ENCODE peak calls at places on chromosome 13, in ten cellular contexts. One of them, this sample, is unnamed.

GRCh38 chr13:60755380-60756163 is 358.6 kb downstream of the TDRD3 start:
- DNase-seq in cardiac muscle cell: no peak
- DNase-seq in foreskin fibroblast: no peak
- DNase-seq in fibroblast of villous mesenchyme: no peak
- DNase-seq in choroid plexus epithelial cell: no peak
- DNase-seq in sigmoid colon: no peak
- DNase-seq in caudate nucleus: peak; percentile 7
- DNase-seq in COR-L47: no peak
- DNase-seq in activated T-helper 1 cell treated with anti-CD3 and anti-CD28 coated beads, Interleukin-12 subunit alpha, Interleukin-12 subunit beta, Interleukin-2, Interleukin-4 antibody, amounts not matched to agents 30 ng/mL and 10 ng/mL and 1 ng/mL, durations not matched to agents 14 hours and 24 hours and 36 hours: no peak
- DNase-seq in AG09319: no peak
- DNase-seq in this sample: no peak

GRCh38 chr13:113663934-113664333 is 3.1 kb upstream of the GRK1 start:
- DNase-seq in cardiac muscle cell: no peak
- DNase-seq in foreskin fibroblast: no peak
- DNase-seq in fibroblast of villous mesenchyme: no peak
- DNase-seq in choroid plexus epithelial cell: no peak
- DNase-seq in sigmoid colon: peak; percentile 28
- DNase-seq in caudate nucleus: no peak
- DNase-seq in COR-L47: no peak
- DNase-seq in activated T-helper 1 cell treated with anti-CD3 and anti-CD28 coated beads, Interleukin-12 subunit alpha, Interleukin-12 subunit beta, Interleukin-2, Interleukin-4 antibody, amounts not matched to agents 30 ng/mL and 10 ng/mL and 1 ng/mL, durations not matched to agents 14 hours and 24 hours and 36 hours: no peak
- DNase-seq in AG09319: no peak
- DNase-seq in this sample: no peak

GRCh38 chr13:110922506-110922905 is 7.6 kb upstream of the ANKRD10 start:
- DNase-seq in cardiac muscle cell: no peak
- DNase-seq in foreskin fibroblast: no peak
- DNase-seq in fibroblast of villous mesenchyme: no peak
- DNase-seq in choroid plexus epithelial cell: no peak
- DNase-seq in sigmoid colon: no peak
- DNase-seq in caudate nucleus: no peak
- DNase-seq in COR-L47: no peak
- DNase-seq in activated T-helper 1 cell treated with anti-CD3 and anti-CD28 coated beads, Interleukin-12 subunit alpha, Interleukin-12 subunit beta, Interleukin-2, Interleukin-4 antibody, amounts not matched to agents 30 ng/mL and 10 ng/mL and 1 ng/mL, durations not matched to agents 14 hours and 24 hours and 36 hours: no peak
- DNase-seq in AG09319: no peak
- DNase-seq in this sample: no peak

GRCh38 chr13:94154362-94154761 is 325.1 kb downstream of the DCT start:
- DNase-seq in cardiac muscle cell: peak; percentile 74
- DNase-seq in foreskin fibroblast: peak; percentile 48
- DNase-seq in fibroblast of villous mesenchyme: peak; percentile 64
- DNase-seq in choroid plexus epithelial cell: peak; percentile 69
- DNase-seq in sigmoid colon: no peak
- DNase-seq in caudate nucleus: no peak
- DNase-seq in COR-L47: no peak
- DNase-seq in activated T-helper 1 cell treated with anti-CD3 and anti-CD28 coated beads, Interleukin-12 subunit alpha, Interleukin-12 subunit beta, Interleukin-2, Interleukin-4 antibody, amounts not matched to agents 30 ng/mL and 10 ng/mL and 1 ng/mL, durations not matched to agents 14 hours and 24 hours and 36 hours: no peak
- DNase-seq in AG09319: peak; percentile 44
- DNase-seq in this sample: no peak

GRCh38 chr13:45206340-45206739 is 5.5 kb upstream of the KCTD4 start:
- DNase-seq in cardiac muscle cell: peak; percentile 85
- DNase-seq in foreskin fibroblast: peak; percentile 79
- DNase-seq in fibroblast of villous mesenchyme: peak; percentile 78
- DNase-seq in choroid plexus epithelial cell: peak; percentile 95
- DNase-seq in sigmoid colon: no peak
- DNase-seq in caudate nucleus: no peak
- DNase-seq in COR-L47: no peak
- DNase-seq in activated T-helper 1 cell treated with anti-CD3 and anti-CD28 coated beads, Interleukin-12 subunit alpha, Interleukin-12 subunit beta, Interleukin-2, Interleukin-4 antibody, amounts not matched to agents 30 ng/mL and 10 ng/mL and 1 ng/mL, durations not matched to agents 14 hours and 24 hours and 36 hours: no peak
- DNase-seq in AG09319: peak; percentile 52
- DNase-seq in this sample: peak; percentile 57

GRCh38 chr13:44218501-44219240 is 155.0 kb upstream of the SERP2 start:
- DNase-seq in cardiac muscle cell: peak; percentile 66
- DNase-seq in foreskin fibroblast: no peak
- DNase-seq in fibroblast of villous mesenchyme: no peak
- DNase-seq in choroid plexus epithelial cell: peak; percentile 57
- DNase-seq in sigmoid colon: peak; percentile 85
- DNase-seq in caudate nucleus: no peak
- DNase-seq in COR-L47: no peak
- DNase-seq in activated T-helper 1 cell treated with anti-CD3 and anti-CD28 coated beads, Interleukin-12 subunit alpha, Interleukin-12 subunit beta, Interleukin-2, Interleukin-4 antibody, amounts not matched to agents 30 ng/mL and 10 ng/mL and 1 ng/mL, durations not matched to agents 14 hours and 24 hours and 36 hours: no peak
- DNase-seq in AG09319: no peak
- DNase-seq in this sample: no peak

GRCh38 chr13:33722216-33722900 is 95.6 kb upstream of the RFC3 start:
- DNase-seq in cardiac muscle cell: peak; percentile 20
- DNase-seq in foreskin fibroblast: no peak
- DNase-seq in fibroblast of villous mesenchyme: peak; percentile 42
- DNase-seq in choroid plexus epithelial cell: peak; percentile 38
- DNase-seq in sigmoid colon: no peak
- DNase-seq in caudate nucleus: no peak
- DNase-seq in COR-L47: no peak
- DNase-seq in activated T-helper 1 cell treated with anti-CD3 and anti-CD28 coated beads, Interleukin-12 subunit alpha, Interleukin-12 subunit beta, Interleukin-2, Interleukin-4 antibody, amounts not matched to agents 30 ng/mL and 10 ng/mL and 1 ng/mL, durations not matched to agents 14 hours and 24 hours and 36 hours: no peak
- DNase-seq in AG09319: no peak
- DNase-seq in this sample: peak; percentile 9

GRCh38 chr13:80251403-80251802 is 89.5 kb downstream of the SPRY2 start:
- DNase-seq in cardiac muscle cell: peak; percentile 60
- DNase-seq in foreskin fibroblast: peak; percentile 60
- DNase-seq in fibroblast of villous mesenchyme: peak; percentile 56
- DNase-seq in choroid plexus epithelial cell: peak; percentile 88
- DNase-seq in sigmoid colon: no peak
- DNase-seq in caudate nucleus: no peak
- DNase-seq in COR-L47: peak; percentile 61
- DNase-seq in activated T-helper 1 cell treated with anti-CD3 and anti-CD28 coated beads, Interleukin-12 subunit alpha, Interleukin-12 subunit beta, Interleukin-2, Interleukin-4 antibody, amounts not matched to agents 30 ng/mL and 10 ng/mL and 1 ng/mL, durations not matched to agents 14 hours and 24 hours and 36 hours: no peak
- DNase-seq in AG09319: no peak
- DNase-seq in this sample: no peak

GRCh38 chr13:114099191-114099590 is 33.2 kb downstream of the RASA3 start:
- DNase-seq in cardiac muscle cell: peak; percentile 87
- DNase-seq in foreskin fibroblast: peak; percentile 95
- DNase-seq in fibroblast of villous mesenchyme: peak; percentile 96
- DNase-seq in choroid plexus epithelial cell: peak; percentile 92
- DNase-seq in sigmoid colon: peak; percentile 91
- DNase-seq in caudate nucleus: no peak
- DNase-seq in COR-L47: no peak
- DNase-seq in activated T-helper 1 cell treated with anti-CD3 and anti-CD28 coated beads, Interleukin-12 subunit alpha, Interleukin-12 subunit beta, Interleukin-2, Interleukin-4 antibody, amounts not matched to agents 30 ng/mL and 10 ng/mL and 1 ng/mL, durations not matched to agents 14 hours and 24 hours and 36 hours: no peak
- DNase-seq in AG09319: peak; percentile 65
- DNase-seq in this sample: peak; percentile 99

GRCh38 chr13:50843256-50844043 is at the start of gene DLEU7:
- DNase-seq in cardiac muscle cell: no peak
- DNase-seq in foreskin fibroblast: no peak
- DNase-seq in fibroblast of villous mesenchyme: no peak
- DNase-seq in choroid plexus epithelial cell: no peak
- DNase-seq in sigmoid colon: no peak
- DNase-seq in caudate nucleus: no peak
- DNase-seq in COR-L47: no peak
- DNase-seq in activated T-helper 1 cell treated with anti-CD3 and anti-CD28 coated beads, Interleukin-12 subunit alpha, Interleukin-12 subunit beta, Interleukin-2, Interleukin-4 antibody, amounts not matched to agents 30 ng/mL and 10 ng/mL and 1 ng/mL, durations not matched to agents 14 hours and 24 hours and 36 hours: no peak
- DNase-seq in AG09319: no peak
- DNase-seq in this sample: no peak

GRCh38 chr13:52848455-52849190 is at the start of gene PCDH8:
- DNase-seq in cardiac muscle cell: peak; percentile 2
- DNase-seq in foreskin fibroblast: no peak
- DNase-seq in fibroblast of villous mesenchyme: no peak
- DNase-seq in choroid plexus epithelial cell: no peak
- DNase-seq in sigmoid colon: no peak
- DNase-seq in caudate nucleus: peak; percentile 42
- DNase-seq in COR-L47: peak; percentile 91
- DNase-seq in activated T-helper 1 cell treated with anti-CD3 and anti-CD28 coated beads, Interleukin-12 subunit alpha, Interleukin-12 subunit beta, Interleukin-2, Interleukin-4 antibody, amounts not matched to agents 30 ng/mL and 10 ng/mL and 1 ng/mL, durations not matched to agents 14 hours and 24 hours and 36 hours: no peak
- DNase-seq in AG09319: no peak
- DNase-seq in this sample: no peak

GRCh38 chr13:90868321-90868920 is 479.1 kb upstream of the MIR17HG start:
- DNase-seq in cardiac muscle cell: peak; percentile 42
- DNase-seq in foreskin fibroblast: no peak
- DNase-seq in fibroblast of villous mesenchyme: peak; percentile 28
- DNase-seq in choroid plexus epithelial cell: peak; percentile 62
- DNase-seq in sigmoid colon: no peak
- DNase-seq in caudate nucleus: no peak
- DNase-seq in COR-L47: peak; percentile 7
- DNase-seq in activated T-helper 1 cell treated with anti-CD3 and anti-CD28 coated beads, Interleukin-12 subunit alpha, Interleukin-12 subunit beta, Interleukin-2, Interleukin-4 antibody, amounts not matched to agents 30 ng/mL and 10 ng/mL and 1 ng/mL, durations not matched to agents 14 hours and 24 hours and 36 hours: no peak
- DNase-seq in AG09319: no peak
- DNase-seq in this sample: peak; percentile 0

GRCh38 chr13:47858678-47859050 is 142.4 kb downstream of the SUCLA2 start:
- DNase-seq in cardiac muscle cell: peak; percentile 80
- DNase-seq in foreskin fibroblast: peak; percentile 50
- DNase-seq in fibroblast of villous mesenchyme: peak; percentile 94
- DNase-seq in choroid plexus epithelial cell: peak; percentile 95
- DNase-seq in sigmoid colon: no peak
- DNase-seq in caudate nucleus: no peak
- DNase-seq in COR-L47: no peak
- DNase-seq in activated T-helper 1 cell treated with anti-CD3 and anti-CD28 coated beads, Interleukin-12 subunit alpha, Interleukin-12 subunit beta, Interleukin-2, Interleukin-4 antibody, amounts not matched to agents 30 ng/mL and 10 ng/mL and 1 ng/mL, durations not matched to agents 14 hours and 24 hours and 36 hours: no peak
- DNase-seq in AG09319: no peak
- DNase-seq in this sample: no peak

GRCh38 chr13:67299731-67300130 is 69.6 kb upstream of the PCDH9 start:
- DNase-seq in cardiac muscle cell: peak; percentile 19
- DNase-seq in foreskin fibroblast: peak; percentile 37
- DNase-seq in fibroblast of villous mesenchyme: no peak
- DNase-seq in choroid plexus epithelial cell: peak; percentile 30
- DNase-seq in sigmoid colon: no peak
- DNase-seq in caudate nucleus: no peak
- DNase-seq in COR-L47: no peak
- DNase-seq in activated T-helper 1 cell treated with anti-CD3 and anti-CD28 coated beads, Interleukin-12 subunit alpha, Interleukin-12 subunit beta, Interleukin-2, Interleukin-4 antibody, amounts not matched to agents 30 ng/mL and 10 ng/mL and 1 ng/mL, durations not matched to agents 14 hours and 24 hours and 36 hours: no peak
- DNase-seq in AG09319: no peak
- DNase-seq in this sample: no peak

GRCh38 chr13:77291779-77292178 is 35.1 kb downstream of the MYCBP2 start:
- DNase-seq in cardiac muscle cell: no peak
- DNase-seq in foreskin fibroblast: no peak
- DNase-seq in fibroblast of villous mesenchyme: no peak
- DNase-seq in choroid plexus epithelial cell: no peak
- DNase-seq in sigmoid colon: no peak
- DNase-seq in caudate nucleus: no peak
- DNase-seq in COR-L47: no peak
- DNase-seq in activated T-helper 1 cell treated with anti-CD3 and anti-CD28 coated beads, Interleukin-12 subunit alpha, Interleukin-12 subunit beta, Interleukin-2, Interleukin-4 antibody, amounts not matched to agents 30 ng/mL and 10 ng/mL and 1 ng/mL, durations not matched to agents 14 hours and 24 hours and 36 hours: no peak
- DNase-seq in AG09319: no peak
- DNase-seq in this sample: no peak

GRCh38 chr13:46160474-46161066 is 21.4 kb downstream of the LCP1 start:
- DNase-seq in cardiac muscle cell: peak; percentile 75
- DNase-seq in foreskin fibroblast: peak; percentile 30
- DNase-seq in fibroblast of villous mesenchyme: peak; percentile 62
- DNase-seq in choroid plexus epithelial cell: peak; percentile 79
- DNase-seq in sigmoid colon: no peak
- DNase-seq in caudate nucleus: no peak
- DNase-seq in COR-L47: peak; percentile 40
- DNase-seq in activated T-helper 1 cell treated with anti-CD3 and anti-CD28 coated beads, Interleukin-12 subunit alpha, Interleukin-12 subunit beta, Interleukin-2, Interleukin-4 antibody, amounts not matched to agents 30 ng/mL and 10 ng/mL and 1 ng/mL, durations not matched to agents 14 hours and 24 hours and 36 hours: peak; percentile 45
- DNase-seq in AG09319: peak; percentile 18
- DNase-seq in this sample: peak; percentile 53

GRCh38 chr13:35978607-35979316 is 152.4 kb downstream of the DCLK1 start:
- DNase-seq in cardiac muscle cell: peak; percentile 86
- DNase-seq in foreskin fibroblast: peak; percentile 41
- DNase-seq in fibroblast of villous mesenchyme: peak; percentile 73
- DNase-seq in choroid plexus epithelial cell: peak; percentile 89
- DNase-seq in sigmoid colon: no peak
- DNase-seq in caudate nucleus: no peak
- DNase-seq in COR-L47: peak; percentile 50
- DNase-seq in activated T-helper 1 cell treated with anti-CD3 and anti-CD28 coated beads, Interleukin-12 subunit alpha, Interleukin-12 subunit beta, Interleukin-2, Interleukin-4 antibody, amounts not matched to agents 30 ng/mL and 10 ng/mL and 1 ng/mL, durations not matched to agents 14 hours and 24 hours and 36 hours: no peak
- DNase-seq in AG09319: no peak
- DNase-seq in this sample: peak; percentile 23

GRCh38 chr13:99356216-99357089 is 49.3 kb upstream of the GPR183 start:
- DNase-seq in cardiac muscle cell: peak; percentile 87
- DNase-seq in foreskin fibroblast: no peak
- DNase-seq in fibroblast of villous mesenchyme: peak; percentile 91
- DNase-seq in choroid plexus epithelial cell: peak; percentile 97
- DNase-seq in sigmoid colon: no peak
- DNase-seq in caudate nucleus: no peak
- DNase-seq in COR-L47: no peak
- DNase-seq in activated T-helper 1 cell treated with anti-CD3 and anti-CD28 coated beads, Interleukin-12 subunit alpha, Interleukin-12 subunit beta, Interleukin-2, Interleukin-4 antibody, amounts not matched to agents 30 ng/mL and 10 ng/mL and 1 ng/mL, durations not matched to agents 14 hours and 24 hours and 36 hours: peak; percentile 74
- DNase-seq in AG09319: peak; percentile 54
- DNase-seq in this sample: peak; percentile 76

GRCh38 chr13:49869514-49869913 is 66.6 kb downstream of the SPRYD7 start:
- DNase-seq in cardiac muscle cell: peak; percentile 52
- DNase-seq in foreskin fibroblast: peak; percentile 16
- DNase-seq in fibroblast of villous mesenchyme: peak; percentile 47
- DNase-seq in choroid plexus epithelial cell: peak; percentile 72
- DNase-seq in sigmoid colon: no peak
- DNase-seq in caudate nucleus: no peak
- DNase-seq in COR-L47: peak; percentile 19
- DNase-seq in activated T-helper 1 cell treated with anti-CD3 and anti-CD28 coated beads, Interleukin-12 subunit alpha, Interleukin-12 subunit beta, Interleukin-2, Interleukin-4 antibody, amounts not matched to agents 30 ng/mL and 10 ng/mL and 1 ng/mL, durations not matched to agents 14 hours and 24 hours and 36 hours: no peak
- DNase-seq in AG09319: no peak
- DNase-seq in this sample: peak; percentile 27

GRCh38 chr13:80126382-80127068 is 214.4 kb downstream of the SPRY2 start:
- DNase-seq in cardiac muscle cell: no peak
- DNase-seq in foreskin fibroblast: no peak
- DNase-seq in fibroblast of villous mesenchyme: no peak
- DNase-seq in choroid plexus epithelial cell: no peak
- DNase-seq in sigmoid colon: no peak
- DNase-seq in caudate nucleus: no peak
- DNase-seq in COR-L47: no peak
- DNase-seq in activated T-helper 1 cell treated with anti-CD3 and anti-CD28 coated beads, Interleukin-12 subunit alpha, Interleukin-12 subunit beta, Interleukin-2, Interleukin-4 antibody, amounts not matched to agents 30 ng/mL and 10 ng/mL and 1 ng/mL, durations not matched to agents 14 hours and 24 hours and 36 hours: no peak
- DNase-seq in AG09319: no peak
- DNase-seq in this sample: no peak

GRCh38 chr13:101098873-101099272 is 317.4 kb downstream of the NALCN start:
- DNase-seq in cardiac muscle cell: no peak
- DNase-seq in foreskin fibroblast: no peak
- DNase-seq in fibroblast of villous mesenchyme: no peak
- DNase-seq in choroid plexus epithelial cell: no peak
- DNase-seq in sigmoid colon: no peak
- DNase-seq in caudate nucleus: no peak
- DNase-seq in COR-L47: no peak
- DNase-seq in activated T-helper 1 cell treated with anti-CD3 and anti-CD28 coated beads, Interleukin-12 subunit alpha, Interleukin-12 subunit beta, Interleukin-2, Interleukin-4 antibody, amounts not matched to agents 30 ng/mL and 10 ng/mL and 1 ng/mL, durations not matched to agents 14 hours and 24 hours and 36 hours: no peak
- DNase-seq in AG09319: no peak
- DNase-seq in this sample: no peak

GRCh38 chr13:39957868-39958676 is 302.6 kb downstream of the COG6 start:
- DNase-seq in cardiac muscle cell: no peak
- DNase-seq in foreskin fibroblast: no peak
- DNase-seq in fibroblast of villous mesenchyme: no peak
- DNase-seq in choroid plexus epithelial cell: no peak
- DNase-seq in sigmoid colon: no peak
- DNase-seq in caudate nucleus: no peak
- DNase-seq in COR-L47: no peak
- DNase-seq in activated T-helper 1 cell treated with anti-CD3 and anti-CD28 coated beads, Interleukin-12 subunit alpha, Interleukin-12 subunit beta, Interleukin-2, Interleukin-4 antibody, amounts not matched to agents 30 ng/mL and 10 ng/mL and 1 ng/mL, durations not matched to agents 14 hours and 24 hours and 36 hours: no peak
- DNase-seq in AG09319: no peak
- DNase-seq in this sample: no peak

GRCh38 chr13:113083402-113084061 is 22.1 kb upstream of the F7 start:
- DNase-seq in cardiac muscle cell: peak; percentile 44
- DNase-seq in foreskin fibroblast: no peak
- DNase-seq in fibroblast of villous mesenchyme: no peak
- DNase-seq in choroid plexus epithelial cell: no peak
- DNase-seq in sigmoid colon: no peak
- DNase-seq in caudate nucleus: peak; percentile 53
- DNase-seq in COR-L47: no peak
- DNase-seq in activated T-helper 1 cell treated with anti-CD3 and anti-CD28 coated beads, Interleukin-12 subunit alpha, Interleukin-12 subunit beta, Interleukin-2, Interleukin-4 antibody, amounts not matched to agents 30 ng/mL and 10 ng/mL and 1 ng/mL, durations not matched to agents 14 hours and 24 hours and 36 hours: no peak
- DNase-seq in AG09319: no peak
- DNase-seq in this sample: no peak

GRCh38 chr13:78657699-78658629 is 991 bp downstream of the OBI1 start:
- DNase-seq in cardiac muscle cell: peak; percentile 17
- DNase-seq in foreskin fibroblast: no peak
- DNase-seq in fibroblast of villous mesenchyme: peak; percentile 29
- DNase-seq in choroid plexus epithelial cell: peak; percentile 34
- DNase-seq in sigmoid colon: no peak
- DNase-seq in caudate nucleus: no peak
- DNase-seq in COR-L47: no peak
- DNase-seq in activated T-helper 1 cell treated with anti-CD3 and anti-CD28 coated beads, Interleukin-12 subunit alpha, Interleukin-12 subunit beta, Interleukin-2, Interleukin-4 antibody, amounts not matched to agents 30 ng/mL and 10 ng/mL and 1 ng/mL, durations not matched to agents 14 hours and 24 hours and 36 hours: no peak
- DNase-seq in AG09319: no peak
- DNase-seq in this sample: peak; percentile 30

GRCh38 chr13:112159575-112160547 is 92.9 kb downstream of the SOX1 start:
- DNase-seq in cardiac muscle cell: no peak
- DNase-seq in foreskin fibroblast: no peak
- DNase-seq in fibroblast of villous mesenchyme: no peak
- DNase-seq in choroid plexus epithelial cell: no peak
- DNase-seq in sigmoid colon: no peak
- DNase-seq in caudate nucleus: no peak
- DNase-seq in COR-L47: no peak
- DNase-seq in activated T-helper 1 cell treated with anti-CD3 and anti-CD28 coated beads, Interleukin-12 subunit alpha, Interleukin-12 subunit beta, Interleukin-2, Interleukin-4 antibody, amounts not matched to agents 30 ng/mL and 10 ng/mL and 1 ng/mL, durations not matched to agents 14 hours and 24 hours and 36 hours: no peak
- DNase-seq in AG09319: no peak
- DNase-seq in this sample: no peak